ENCODE peak calls at places on chromosomes 12 and 14, in seven cellular contexts. Y is suprapubic skin, Z is brain microvascular endothelial cell, L is bronchial epithelial cell, E is left ventricle myocardium inferior, R is PC-9, F is fibroblast of lung. S is an unnamed sample. For H3K36me3, the result is how much of the 10 kb centered on the place peaks cover.

GRCh38 chr14:77710364-77710763 is 2.5 kb downstream of the SLIRP start:
- DNase-seq in R (no peak), Z (no peak), E (no peak), F (no peak), Y (no peak), L (no peak), S (no peak)

GRCh38 chr12:53495903-53496751 is 3.1 kb downstream of the MAP3K12 start:
- DNase-seq in Y (peak), L (no peak), E (no peak), F (peak), Z (peak), R (peak), S (peak)

GRCh38 chr12:88401153-88401552 is 179.1 kb downstream of the KITLG start:
- DNase-seq in F (peak), Y (no peak), E (no peak), R (peak), Z (peak), L (peak), S (no peak)

GRCh38 chr12:68381476-68381875 is 49.3 kb upstream of the MDM1 start:
- DNase-seq in E (no peak), F (no peak), Z (no peak), L (no peak), Y (no peak), R (no peak), S (no peak)

GRCh38 chr14:96225745-96226151 is 21.1 kb downstream of the BDKRB2 start:
- DNase-seq in E (peak), R (peak), L (peak), F (peak), Z (no peak), Y (peak), S (peak)

GRCh38 chr14:95242870-95243269 is 76.8 kb downstream of the CLMN start:
- DNase-seq in Z (no peak), R (no peak), E (no peak), Y (no peak), F (no peak), L (no peak), S (no peak)

GRCh38 chr14:51369814-51370213 is 129.8 kb downstream of the TMX1 start:
- DNase-seq in F (no peak), Z (no peak), L (no peak), R (no peak), E (no peak), Y (no peak), S (no peak)

GRCh38 chr14:89578048-89578619 is 161.1 kb upstream of the FOXN3 start:
- DNase-seq in R (no peak), Z (peak), E (no peak), L (no peak), F (peak), Y (no peak), S (no peak)

GRCh38 chr12:110281549-110282342 is 699 bp downstream of the ATP2A2 start:
- DNase-seq in Z (no peak), E (peak), Y (peak), F (peak), R (peak), L (no peak), S (peak)

GRCh38 chr12:89230376-89231101 is 121.8 kb downstream of the DUSP6 start:
- DNase-seq in L (peak), Z (no peak), E (no peak), F (no peak), R (no peak), Y (no peak), S (no peak)

GRCh38 chr14:92408186-92408585 is 85.2 kb downstream of the SLC24A4 start:
- DNase-seq in Y (no peak), E (no peak), L (peak), Z (no peak), F (peak), R (peak), S (no peak)

GRCh38 chr12:117907108-117907689 is 61.6 kb downstream of the KSR2 start:
- DNase-seq in L (no peak), F (no peak), R (no peak), Z (no peak), E (no peak), Y (no peak), S (no peak)

GRCh38 chr12:6065872-6066217 is 58.6 kb downstream of the VWF start:
- DNase-seq in Y (no peak), F (peak), L (no peak), Z (no peak), R (no peak), E (no peak), S (no peak)

GRCh38 chr12:6065131-6065871 is 59.2 kb downstream of the VWF start:
- DNase-seq in F (no peak), L (no peak), Y (no peak), E (no peak), Z (no peak), R (peak), S (no peak)

GRCh38 chr12:6068226-6068625 is 56.2 kb downstream of the VWF start:
- DNase-seq in Y (no peak), F (peak), Z (no peak), R (no peak), L (no peak), E (no peak), S (no peak)

GRCh38 chr12:6066651-6067050 is 57.8 kb downstream of the VWF start:
- DNase-seq in Z (no peak), E (no peak), R (no peak), F (no peak), Y (no peak), L (peak), S (no peak)

DNA sequence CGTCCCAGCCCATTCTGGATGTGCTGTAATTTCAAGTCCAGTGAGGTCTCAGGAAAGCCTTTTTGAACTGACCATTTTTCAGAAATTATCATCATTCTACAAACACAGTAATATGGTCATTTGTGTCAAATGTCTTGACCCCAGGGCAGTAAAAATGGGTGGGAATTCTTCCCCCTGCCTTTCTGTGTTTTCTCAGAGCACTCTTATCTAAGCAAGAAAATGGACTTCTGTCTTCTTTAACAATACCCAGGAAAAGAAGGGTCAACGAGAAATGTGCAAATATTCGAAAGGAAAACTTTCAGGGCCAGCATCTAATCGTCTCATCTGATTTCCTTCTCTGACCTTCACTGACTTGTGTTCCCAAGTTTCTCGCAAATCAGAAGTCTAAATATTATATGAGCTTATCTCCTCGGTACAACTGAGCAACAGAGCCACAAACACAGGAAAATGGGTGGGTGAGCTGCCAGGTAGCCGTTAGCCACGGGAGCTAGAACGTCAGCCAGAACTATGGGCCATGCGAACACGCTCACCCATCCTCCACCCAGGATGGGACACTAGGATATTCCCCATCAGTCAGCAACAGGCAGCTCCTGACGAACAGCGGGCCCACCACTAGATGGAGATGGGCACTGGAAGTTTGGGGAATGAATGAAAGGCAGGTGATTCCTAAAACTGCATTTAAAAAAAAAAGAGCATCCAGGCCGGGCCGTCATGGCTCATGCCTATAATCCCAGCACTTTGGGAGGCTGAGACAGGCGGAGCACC is 57.1 kb downstream of the VWF start:
- DNase-seq in Y (no peak), E (no peak), L (no peak), Z (peak), F (peak), R (peak), S (peak)
- TF ChIP-seq CTCF in Y (no peak), E (peak), L (peak), Z (peak), F (peak), R (peak), S (peak)

DNA sequence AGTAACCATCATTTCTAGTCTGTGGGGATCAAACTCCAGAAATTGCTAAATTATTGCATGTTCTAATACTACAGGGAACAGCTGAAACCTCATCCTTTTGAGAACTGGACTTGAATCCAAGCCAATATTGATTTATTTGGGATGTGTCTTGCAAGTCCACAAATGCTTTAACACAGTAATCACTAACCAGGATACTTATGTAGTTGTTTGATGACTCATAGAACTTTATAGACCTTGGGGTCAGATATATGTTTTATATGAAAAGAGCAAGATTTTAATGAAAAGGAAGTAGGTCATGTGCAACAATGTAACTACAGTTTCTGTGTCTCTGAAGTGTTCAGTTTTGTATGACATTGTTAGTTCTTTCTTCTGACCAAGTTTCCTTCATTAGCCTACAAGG is 352.1 kb downstream of the ZFP36L1 start:
- DNase-seq in Z (no peak), Y (no peak), L (no peak), F (peak), R (peak), E (no peak), S (no peak)
- H3K36me3 ChIP-seq in Z (under half), Y (under half), L (under half), F (under half), R (under half), E (under half), S (under half)

DNA sequence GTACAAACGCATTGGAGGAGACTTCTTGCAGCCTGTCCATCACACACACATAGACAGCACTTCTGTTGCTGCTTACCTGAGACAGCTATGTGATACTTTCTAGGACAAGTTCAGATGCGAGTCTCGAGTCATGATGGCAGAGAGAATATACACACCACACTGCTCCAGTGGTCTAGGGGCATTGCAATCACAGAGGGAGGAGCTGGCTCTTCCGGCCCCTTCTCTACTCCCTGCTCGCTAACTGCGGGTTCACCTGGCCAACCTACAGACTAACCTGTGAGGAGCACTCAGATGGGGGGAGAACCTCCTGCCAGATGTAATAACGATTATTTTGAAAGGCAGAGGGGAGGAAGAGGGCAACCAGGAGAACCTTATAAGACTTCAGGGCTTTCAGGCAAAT is 30.7 kb downstream of the EMP1 start:
- DNase-seq in L (no peak), R (no peak), E (no peak), Z (no peak), Y (no peak), F (no peak), S (no peak)
- TF ChIP-seq CTCF in L (no peak), R (no peak), E (no peak), Z (no peak), Y (no peak), F (no peak), S (no peak)

GRCh38 chr12:105218434-105218833 is 17.5 kb downstream of the APPL2 start:
- DNase-seq in Z (no peak), R (no peak), Y (no peak), E (peak), L (no peak), F (no peak), S (no peak)
- H3K36me3 ChIP-seq in Z (under half), R (under half), Y (half or more), E (under half), L (under half), F (under half), S (under half)

DNA sequence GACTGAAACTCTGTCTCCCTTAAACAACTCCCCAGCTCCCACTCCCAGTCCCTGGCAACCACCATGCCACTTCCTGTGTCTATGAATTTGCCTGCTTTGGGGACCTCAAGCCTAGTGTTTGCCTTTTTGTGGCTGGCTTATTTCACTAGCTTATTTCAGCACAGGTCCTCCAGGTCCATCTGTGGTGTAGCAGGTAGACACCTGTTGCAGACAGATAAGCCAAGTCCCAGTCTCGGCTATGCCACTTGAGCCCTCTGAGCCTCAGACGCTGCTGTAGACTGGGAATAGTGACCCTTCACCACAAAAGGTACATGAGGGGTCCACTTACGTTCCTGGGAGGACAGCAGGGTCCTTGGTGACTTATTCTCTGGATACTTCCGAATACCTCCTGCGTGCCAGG is 24.4 kb upstream of the KLC1 start:
- DNase-seq in E (no peak), F (no peak), Z (no peak), L (no peak), R (no peak), Y (no peak), S (no peak)
- TF ChIP-seq CTCF in E (no peak), F (no peak), Z (no peak), L (no peak), R (no peak), Y (no peak), S (no peak)